ENCODE peak calls at places on chromosomes 5 and 9, in eight cellular contexts. V is epithelial cell of esophagus, Y is left ventricle myocardium inferior, K is spleen, G is tibial artery, F is endodermal cell, S is A673, J is heart left ventricle. L is an unnamed sample.

GRCh38 chr5:58117491-58117890 is 342.4 kb downstream of the PLK2 start:
- DNase-seq in K (no peak), Y (no peak), V (no peak), J (no peak), F (no peak), G (no peak), S (no peak), L (no peak)

GRCh38 chr5:74464512-74465209 is 175.9 kb downstream of the ENC1 start:
- DNase-seq in S (no peak), G (no peak), Y (no peak), V (peak; percentile 37), J (no peak), F (no peak), K (no peak), L (peak; percentile 40)

GRCh38 chr5:73673161-73673591 is 47.2 kb downstream of the ARHGEF28 start:
- DNase-seq in F (no peak), S (peak; percentile 48), Y (no peak), J (no peak), V (peak; percentile 72), K (no peak), G (no peak), L (peak; percentile 93)

GRCh38 chr5:66722653-66723052 is 126.5 kb downstream of the MAST4 start:
- DNase-seq in F (no peak), Y (no peak), K (no peak), V (peak; percentile 3), S (no peak), J (no peak), G (no peak), L (no peak)

GRCh38 chr9:127047971-127048370 is 74.5 kb downstream of the ANGPTL2 start:
- DNase-seq in Y (no peak), G (peak; percentile 33), F (no peak), V (no peak), K (no peak), S (no peak), J (no peak), L (no peak)

GRCh38 chr9:124349267-124349666 is 66.0 kb downstream of the PSMB7 start:
- DNase-seq in Y (no peak), G (peak; percentile 37), V (no peak), S (no peak), J (peak; percentile 8), K (no peak), F (no peak), L (no peak)

GRCh38 chr9:75739884-75740611 is 150.4 kb upstream of the PCSK5 start:
- DNase-seq in F (no peak), G (peak; percentile 60), S (no peak), V (no peak), K (no peak), Y (peak; percentile 18), J (no peak), L (no peak)

GRCh38 chr9:131715906-131716305 is 24.0 kb downstream of the RAPGEF1 start:
- DNase-seq in J (peak; percentile 76), K (no peak), G (no peak), F (no peak), V (no peak), Y (peak; percentile 64), S (no peak), L (no peak)

GRCh38 chr5:89733772-89734171 is 675.8 kb downstream of the CETN3 start:
- DNase-seq in Y (no peak), J (no peak), V (no peak), K (no peak), S (no peak), G (no peak), F (no peak), L (no peak)

GRCh38 chr5:142748568-142749249 is 21.5 kb upstream of the ARHGAP26 start:
- DNase-seq in V (peak; percentile 70), Y (peak; percentile 29), S (peak; percentile 28), K (peak; percentile 86), F (peak; percentile 83), J (peak; percentile 39), G (no peak), L (peak; percentile 16)

GRCh38 chr5:176848651-176849050 is 38.3 kb downstream of the UNC5A start:
- DNase-seq in V (no peak), G (no peak), K (no peak), F (no peak), J (no peak), S (no peak), Y (no peak), L (no peak)

GRCh38 chr5:178234753-178235599 is 2.4 kb upstream of the PHYKPL start:
- DNase-seq in S (peak; percentile 76), F (peak; percentile 95), V (peak; percentile 59), G (no peak), J (peak; percentile 68), K (peak; percentile 91), Y (peak; percentile 82), L (peak; percentile 76)

GRCh38 chr5:63401434-63402046 is 560.7 kb downstream of the HTR1A start:
- DNase-seq in G (no peak), K (no peak), J (peak; percentile 31), F (peak; percentile 92), S (peak; percentile 68), V (peak; percentile 72), Y (peak; percentile 37), L (peak; percentile 64)
- TF ChIP-seq CTCF in G (peak; percentile 26), K (peak; percentile 42), J (peak; percentile 78), F (peak; percentile 94), S (peak; percentile 90), V (peak; percentile 90), Y (peak; percentile 76), L (peak; percentile 89)

DNA sequence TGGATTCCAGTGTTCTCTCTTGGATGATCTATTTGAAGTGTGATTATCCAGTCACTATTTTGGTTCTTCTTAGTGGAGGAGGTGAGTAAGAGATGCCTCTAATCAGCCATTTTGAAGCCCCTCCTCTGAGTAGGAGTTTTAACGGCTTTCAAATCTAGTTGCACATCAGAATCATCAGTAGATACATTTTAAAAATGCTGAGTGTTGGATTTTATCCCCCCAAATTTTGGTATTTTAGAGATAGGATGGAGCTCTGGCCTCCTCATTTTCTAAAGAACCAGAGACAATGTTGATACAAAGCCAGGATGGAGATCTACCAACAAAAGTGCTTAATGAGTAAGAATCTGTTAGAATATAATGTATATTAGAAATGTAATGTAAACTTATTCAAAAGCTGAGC is 1061.0 kb upstream of the WWC1 start:
- DNase-seq in V (no peak), S (no peak), G (no peak), F (no peak), J (no peak), Y (no peak), K (no peak), L (no peak)
- H3K4me3 ChIP-seq in V (no peak overlapping the region), S (no peak overlapping the region), G (no peak overlapping the region), F (no peak overlapping the region), J (no peak overlapping the region), Y (no peak overlapping the region), K (no peak overlapping the region), L (no peak overlapping the region)

DNA sequence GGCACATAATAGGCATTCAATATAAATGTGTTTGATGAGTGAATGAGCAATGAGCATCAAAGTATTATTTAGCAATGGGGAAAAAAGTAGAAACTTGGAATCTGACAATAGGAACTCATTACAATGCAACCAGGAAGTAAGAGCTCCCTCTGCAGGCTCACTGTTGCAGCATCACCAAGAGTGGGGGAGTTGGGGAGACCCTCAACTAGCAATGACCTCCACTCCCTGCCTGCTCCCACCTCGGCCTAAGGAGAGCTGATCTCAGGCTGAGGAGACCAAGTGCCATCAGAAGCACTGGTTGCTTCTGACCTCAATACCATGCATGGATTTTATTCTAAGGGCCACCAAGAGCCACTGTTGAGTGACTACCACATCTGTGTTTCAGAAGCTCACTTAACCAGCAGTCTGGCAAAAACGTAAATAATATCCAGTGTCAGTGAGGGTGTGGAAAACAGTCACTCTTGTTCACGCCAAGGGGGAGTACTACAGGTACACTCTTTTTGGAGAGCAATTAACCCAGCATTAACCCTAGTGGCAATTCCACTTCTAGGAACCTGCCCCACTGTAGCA is 8.0 kb downstream of the VDAC1 start:
- DNase-seq in F (peak; percentile 80), J (no peak), G (no peak), K (peak; percentile 43), V (no peak), S (no peak), Y (no peak), L (no peak)
- TF ChIP-seq CTCF in F (peak; percentile 88), J (peak; percentile 19), G (no peak), K (no peak), V (peak; percentile 61), S (peak; percentile 87), Y (peak; percentile 37), L (peak; percentile 67)

DNA sequence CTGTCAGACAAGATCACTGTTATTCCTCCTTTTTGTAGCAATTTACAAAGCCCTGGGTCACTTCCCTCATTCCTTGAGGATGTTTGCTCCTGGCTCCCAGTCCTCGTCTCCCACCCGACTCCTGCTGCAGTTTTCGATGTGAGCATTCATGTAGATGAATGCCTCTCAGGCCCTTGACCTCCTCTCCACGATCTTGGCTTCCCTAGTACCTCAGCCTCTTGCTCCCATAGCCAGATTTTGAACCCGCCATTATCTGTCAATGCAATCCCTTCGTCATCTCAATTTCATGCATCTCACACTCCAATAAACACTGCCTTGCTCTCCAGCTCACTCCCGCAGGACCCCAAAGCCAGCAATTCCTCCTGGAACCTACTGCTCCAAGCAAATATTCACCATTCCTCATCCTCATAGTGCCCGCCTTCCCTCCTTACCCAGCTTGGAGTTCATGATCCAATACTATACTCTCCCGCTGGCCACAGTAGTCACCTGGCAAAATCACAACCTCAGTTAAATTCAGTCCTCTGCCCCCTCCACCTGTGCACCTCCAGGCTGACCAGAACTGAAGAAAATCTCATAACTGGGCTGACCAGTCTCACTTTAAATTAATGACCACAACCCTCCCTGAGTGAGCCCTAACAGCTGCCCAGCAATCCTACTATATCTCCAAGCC is 35.1 kb upstream of the JADE2 start:
- DNase-seq in J (no peak), K (peak; percentile 1), F (no peak), V (no peak), G (peak; percentile 13), S (no peak), Y (no peak), L (no peak)
- H3K4me3 ChIP-seq in J (no peak overlapping the region), K (no peak overlapping the region), F (no peak overlapping the region), V (no peak overlapping the region), G (no peak overlapping the region), S (no peak overlapping the region), Y (no peak overlapping the region), L (no peak overlapping the region)

GRCh38 chr5:157322581-157322980 is 56.7 kb downstream of the CYFIP2 start:
- DNase-seq in G (no peak), V (no peak), S (no peak), J (no peak), K (no peak), Y (no peak), F (no peak), L (no peak)

GRCh38 chr5:157327771-157328170 is 61.8 kb downstream of the CYFIP2 start:
- DNase-seq in V (no peak), F (no peak), G (no peak), J (no peak), Y (no peak), S (no peak), K (no peak), L (no peak)

GRCh38 chr5:157323107-157323706 is 57.3 kb downstream of the CYFIP2 start:
- DNase-seq in G (no peak), K (no peak), V (no peak), F (peak; percentile 80), J (no peak), Y (no peak), S (no peak), L (no peak)

GRCh38 chr5:157326440-157327023 is 60.6 kb downstream of the CYFIP2 start:
- DNase-seq in S (no peak), J (no peak), G (no peak), V (no peak), K (no peak), F (no peak), Y (no peak), L (no peak)

GRCh38 chr5:157324237-157324636 is 58.3 kb downstream of the CYFIP2 start:
- DNase-seq in S (no peak), Y (no peak), G (no peak), J (no peak), V (no peak), K (no peak), F (peak; percentile 79), L (peak; percentile 7)
- TF ChIP-seq CTCF in S (peak; percentile 43), Y (peak; percentile 18), G (no peak), J (no peak), V (peak; percentile 36), K (no peak), F (peak; percentile 73), L (peak; percentile 55)